ENCODE peak calls at places on chromosomes 16 and 17, in nine cellular contexts. D, H, L, N, K, W, X, B and A are unnamed samples.

GRCh38 chr16:85162478-85163277 is 50.4 kb upstream of the CIBAR2 start:
- DNase-seq in D (peak; percentile 32), H (no peak), L (no peak), N (no peak), K (no peak), W (peak; percentile 58), X (peak; percentile 72), B (no peak), A (no peak)

GRCh38 chr16:85557083-85557975 is 55.8 kb upstream of the GSE1 start:
- DNase-seq in D (peak; percentile 20), H (no peak), L (peak; percentile 56), N (peak; percentile 41), K (peak; percentile 72), W (no peak), X (no peak), B (peak; percentile 81), A (no peak)

GRCh38 chr16:69077251-69077650 is 28.2 kb upstream of the HAS3 start:
- DNase-seq in D (peak; percentile 99), H (no peak), L (no peak), N (no peak), K (no peak), W (no peak), X (no peak), B (no peak), A (no peak)

GRCh38 chr17:6420173-6420641 is 14.7 kb downstream of the AIPL1 start:
- DNase-seq in D (no peak), H (no peak), L (peak; percentile 39), N (no peak), K (peak; percentile 19), W (no peak), X (no peak), B (peak; percentile 81), A (no peak)

GRCh38 chr17:50848039-50848438 is 12.7 kb downstream of the WFIKKN2 start:
- DNase-seq in D (no peak), H (no peak), L (no peak), N (no peak), K (no peak), W (no peak), X (no peak), B (no peak), A (no peak)

GRCh38 chr16:66660422-66661209 is 35.9 kb downstream of the CMTM4 start:
- DNase-seq in D (peak; percentile 95), H (no peak), L (no peak), N (no peak), K (no peak), W (peak; percentile 59), X (peak; percentile 87), B (peak; percentile 66), A (peak; percentile 71)

GRCh38 chr17:1126801-1127550 is 52.8 kb downstream of the ABR start:
- DNase-seq in D (no peak), H (no peak), L (no peak), N (no peak), K (no peak), W (no peak), X (no peak), B (no peak), A (no peak)

GRCh38 chr17:73474370-73474988 is 162.7 kb upstream of the CDC42EP4 start:
- DNase-seq in D (peak; percentile 17), H (no peak), L (peak; percentile 10), N (no peak), K (peak; percentile 10), W (peak; percentile 45), X (peak; percentile 66), B (no peak), A (peak; percentile 7)

GRCh38 chr17:56870163-56870651 is 36.3 kb downstream of the DGKE start:
- DNase-seq in D (no peak), H (no peak), L (peak; percentile 18), N (no peak), K (no peak), W (no peak), X (no peak), B (no peak), A (no peak)

GRCh38 chr17:1267471-1267947 is 2.7 kb upstream of the BHLHA9 start:
- DNase-seq in D (no peak), H (no peak), L (no peak), N (no peak), K (no peak), W (no peak), X (peak; percentile 15), B (peak; percentile 49), A (no peak)

GRCh38 chr17:42913527-42913926 is 12.9 kb downstream of the G6PC1 start:
- DNase-seq in D (no peak), H (no peak), L (no peak), N (no peak), K (no peak), W (no peak), X (peak; percentile 29), B (no peak), A (no peak)

GRCh38 chr16:56013962-56014552 is 138.9 kb upstream of the CES5A start:
- DNase-seq in D (no peak), H (peak; percentile 2), L (peak; percentile 60), N (no peak), K (peak; percentile 23), W (no peak), X (no peak), B (peak; percentile 55), A (peak; percentile 2)

GRCh38 chr16:24178496-24178895 is 77.6 kb upstream of the CACNG3 start:
- DNase-seq in D (no peak), H (no peak), L (no peak), N (no peak), K (no peak), W (no peak), X (no peak), B (peak; percentile 40), A (no peak)

GRCh38 chr17:80198144-80198661 is 21.9 kb downstream of the SGSH start:
- DNase-seq in D (no peak), H (no peak), L (no peak), N (no peak), K (no peak), W (no peak), X (peak; percentile 9), B (peak; percentile 73), A (no peak)

GRCh38 chr17:37067555-37068111 is 118.9 kb downstream of the AATF start:
- DNase-seq in D (peak; percentile 60), H (no peak), L (no peak), N (no peak), K (no peak), W (peak; percentile 27), X (peak; percentile 80), B (peak; percentile 35), A (peak; percentile 42)

GRCh38 chr17:147796-148740 is 10.7 kb downstream of the SCGB1C2 start:
- DNase-seq in D (no peak), H (no peak), L (peak; percentile 0), N (no peak), K (no peak), W (no peak), X (no peak), B (no peak), A (no peak)

GRCh38 chr17:80461527-80462166 is 14.8 kb downstream of the NPTX1 start:
- DNase-seq in D (no peak), H (no peak), L (no peak), N (no peak), K (no peak), W (no peak), X (no peak), B (peak; percentile 85), A (no peak)

GRCh38 chr16:84732674-84733352 is 33.0 kb downstream of the USP10 start:
- DNase-seq in D (no peak), H (no peak), L (no peak), N (no peak), K (no peak), W (no peak), X (no peak), B (no peak), A (no peak)

GRCh38 chr17:42950044-42950783 is 14.0 kb downstream of the AARSD1 start:
- DNase-seq in D (no peak), H (no peak), L (no peak), N (no peak), K (no peak), W (no peak), X (no peak), B (no peak), A (no peak)

GRCh38 chr16:47358816-47359215 is 102.0 kb downstream of the ITFG1 start:
- DNase-seq in D (peak; percentile 52), H (no peak), L (no peak), N (no peak), K (no peak), W (no peak), X (peak; percentile 57), B (no peak), A (no peak)

GRCh38 chr16:30900588-30900987 is 4.2 kb downstream of the CTF1 start:
- DNase-seq in D (no peak), H (no peak), L (no peak), N (no peak), K (no peak), W (no peak), X (no peak), B (no peak), A (no peak)

GRCh38 chr16:3949946-3950342 is 69.4 kb upstream of the CREBBP start:
- DNase-seq in D (no peak), H (no peak), L (no peak), N (no peak), K (no peak), W (no peak), X (no peak), B (peak; percentile 9), A (no peak)